ENCODE peak calls at places on chromosomes 16 and 17, in eight cellular contexts. T is iris pigment epithelial cell; R is A673; Y is mesenchymal stem cell; V is stimulated activated CD4-positive, alpha-beta T cell treated with anti-CD3 and anti-CD28 coated beads, Interleukin-1b, Interleukin-23, amount 100 ng/mL, for 1 hour; X is GM12892; I is sigmoid colon; U is NCI-H1048. W is an unnamed sample.

GRCh38 chr16:73122604-73123386 is 74.9 kb upstream of the ZFHX3 start:
- DNase-seq in R (no peak), U (no peak), V (no peak), Y (no peak), T (peak; percentile 23), I (no peak), X (no peak), W (no peak)

GRCh38 chr16:85293899-85294642 is 181.8 kb upstream of the CIBAR2 start:
- DNase-seq in Y (no peak), V (no peak), U (no peak), X (no peak), R (no peak), I (no peak), T (no peak), W (no peak)

GRCh38 chr17:6427284-6427781 is 7.6 kb downstream of the AIPL1 start:
- DNase-seq in T (peak; percentile 71), R (no peak), U (no peak), Y (peak; percentile 52), V (no peak), X (peak; percentile 44), I (no peak), W (peak; percentile 50)

GRCh38 chr17:18235743-18236256 is 10.4 kb downstream of the LLGL1 start:
- DNase-seq in Y (peak; percentile 45), X (no peak), U (no peak), V (no peak), T (peak; percentile 47), R (no peak), I (no peak), W (no peak)

GRCh38 chr16:23929237-23929636 is 93.5 kb downstream of the PRKCB start:
- DNase-seq in X (no peak), T (no peak), U (no peak), R (no peak), I (no peak), V (no peak), Y (no peak), W (no peak)

GRCh38 chr16:22192261-22193133 is 13.6 kb upstream of the EEF2K start:
- DNase-seq in T (peak; percentile 98), U (no peak), I (peak; percentile 96), V (peak; percentile 34), R (peak; percentile 33), X (no peak), Y (peak; percentile 83), W (no peak)

GRCh38 chr16:84572096-84572495 is 45.8 kb downstream of the COTL1 start:
- DNase-seq in U (no peak), I (no peak), T (no peak), Y (no peak), R (no peak), V (no peak), X (no peak), W (no peak)

GRCh38 chr17:61259360-61259759 is 140.3 kb upstream of the TBX2 start:
- DNase-seq in R (no peak), V (no peak), U (no peak), X (no peak), I (no peak), T (no peak), Y (peak; percentile 22), W (no peak)

GRCh38 chr16:69867796-69868565 is 83.2 kb upstream of the CLEC18A start:
- DNase-seq in U (no peak), Y (no peak), V (no peak), X (no peak), I (no peak), R (no peak), T (no peak), W (no peak)

GRCh38 chr16:63323055-63323454 is 1286.8 kb upstream of the CDH8 start:
- DNase-seq in V (no peak), R (peak; percentile 92), T (no peak), Y (peak; percentile 27), I (no peak), X (no peak), U (no peak), W (no peak)

GRCh38 chr17:31136319-31136718 is 41.5 kb downstream of the NF1 start:
- DNase-seq in U (no peak), I (no peak), V (no peak), T (no peak), Y (peak; percentile 62), X (no peak), R (no peak), W (no peak)

GRCh38 chr17:79936661-79937434 is 97.6 kb upstream of the CBX4 start:
- DNase-seq in R (peak; percentile 75), Y (no peak), T (no peak), V (no peak), I (no peak), U (no peak), X (no peak), W (no peak)

GRCh38 chr17:82930043-82930923 is 90.5 kb upstream of the ZNF750 start:
- DNase-seq in Y (no peak), X (no peak), V (no peak), T (no peak), U (no peak), I (peak; percentile 59), R (no peak), W (no peak)

GRCh38 chr16:70700101-70701020 is 14.5 kb upstream of the MTSS2 start:
- DNase-seq in Y (peak; percentile 36), X (no peak), V (no peak), T (no peak), R (no peak), U (no peak), I (peak; percentile 84), W (no peak)

GRCh38 chr17:57902800-57903759 is 52.1 kb downstream of the CUEDC1 start:
- DNase-seq in X (peak; percentile 65), U (no peak), Y (peak; percentile 85), R (no peak), V (no peak), T (peak; percentile 88), I (peak; percentile 94), W (peak; percentile 37)

GRCh38 chr17:34578656-34579016 is 746 bp upstream of the TMEM132E start:
- DNase-seq in V (no peak), U (no peak), R (no peak), Y (no peak), I (no peak), T (no peak), X (no peak), W (no peak)

GRCh38 chr16:47523342-47524006 is 62.3 kb downstream of the PHKB start:
- DNase-seq in V (no peak), X (peak; percentile 14), U (no peak), Y (no peak), R (no peak), T (no peak), I (no peak), W (no peak)

GRCh38 chr17:2853111-2853721 is 57.0 kb downstream of the RAP1GAP2 start:
- DNase-seq in I (peak; percentile 80), T (peak; percentile 45), Y (peak; percentile 28), U (no peak), X (no peak), V (no peak), R (no peak), W (no peak)

GRCh38 chr16:11350531-11351335 is 5.5 kb downstream of the RMI2 start:
- DNase-seq in T (peak; percentile 62), R (peak; percentile 49), Y (peak; percentile 73), U (no peak), I (no peak), X (no peak), V (no peak), W (no peak)

GRCh38 chr16:54936086-54936978 is 5.7 kb downstream of the IRX5 start:
- DNase-seq in X (no peak), T (peak; percentile 44), I (no peak), Y (peak; percentile 64), R (no peak), U (no peak), V (no peak), W (no peak)

GRCh38 chr16:28186752-28187151 is 25.0 kb downstream of the XPO6 start:
- DNase-seq in T (peak; percentile 68), I (no peak), Y (peak; percentile 33), U (no peak), R (peak; percentile 31), V (no peak), X (no peak), W (no peak)

GRCh38 chr17:8475820-8476219 is 40.1 kb downstream of the NDEL1 start:
- DNase-seq in Y (no peak), I (no peak), U (no peak), T (no peak), R (no peak), V (no peak), X (no peak), W (no peak)

GRCh38 chr16:82195917-82196494 is 26.0 kb upstream of the MPHOSPH6 start:
- DNase-seq in X (no peak), V (no peak), Y (peak; percentile 27), R (no peak), T (peak; percentile 61), I (no peak), U (no peak), W (no peak)

GRCh38 chr17:68346448-68346847 is 55.2 kb downstream of the ARSG start:
- DNase-seq in U (no peak), I (no peak), X (peak; percentile 57), Y (no peak), V (peak; percentile 40), R (peak; percentile 82), T (no peak), W (peak; percentile 92)

GRCh38 chr17:9813166-9813565 is 8.7 kb downstream of the GSG1L2 start:
- DNase-seq in Y (no peak), X (no peak), T (no peak), I (no peak), U (no peak), R (no peak), V (no peak), W (no peak)

GRCh38 chr16:1543085-1543896 is 9.8 kb downstream of the TMEM204 start:
- DNase-seq in X (no peak), I (peak; percentile 80), T (peak; percentile 83), V (no peak), R (peak; percentile 78), U (no peak), Y (peak; percentile 95), W (no peak)

GRCh38 chr16:80947239-80947638 is 59.4 kb downstream of the CMC2 start:
- DNase-seq in Y (no peak), I (no peak), R (no peak), V (no peak), T (no peak), U (no peak), X (no peak), W (no peak)

GRCh38 chr16:1708768-1709180 is 2.8 kb downstream of the MAPK8IP3 start:
- DNase-seq in V (no peak), Y (no peak), T (peak; percentile 88), R (no peak), I (no peak), U (no peak), X (no peak), W (no peak)

GRCh38 chr17:31318298-31319190 is 2.9 kb downstream of the EVI2A start:
- DNase-seq in U (no peak), V (no peak), R (no peak), X (no peak), T (peak; percentile 97), I (peak; percentile 76), Y (peak; percentile 52), W (no peak)

GRCh38 chr17:33240397-33240796 is 52.7 kb downstream of the ASIC2 start:
- DNase-seq in I (no peak), V (no peak), T (no peak), U (no peak), X (no peak), Y (no peak), R (no peak), W (no peak)